ENCODE peak calls at places on chromosomes 4 and X, in seven cellular contexts. S, D, X, F, C, Y and V are unnamed samples.

GRCh38 chrX:19866626-19867410 is 20.6 kb downstream of the SH3KBP1 start:
- DNase-seq in S (no peak), D (no peak), X (no peak), F (no peak), C (no peak), Y (no peak), V (no peak)

GRCh38 chr4:80156410-80156809 is 40.9 kb upstream of the PRDM8 start:
- DNase-seq in S (no peak), D (no peak), X (no peak), F (no peak), C (no peak), Y (no peak), V (no peak)

GRCh38 chrX:7115557-7115956 is 32.0 kb upstream of the STS start:
- DNase-seq in S (no peak), D (no peak), X (no peak), F (peak), C (no peak), Y (no peak), V (no peak)

GRCh38 chr4:173835863-173836262 is 305.8 kb upstream of the HAND2 start:
- DNase-seq in S (peak), D (no peak), X (no peak), F (no peak), C (no peak), Y (no peak), V (peak)

GRCh38 chr4:141416219-141416618 is 195.5 kb downstream of the ZNF330 start:
- DNase-seq in S (no peak), D (no peak), X (no peak), F (no peak), C (no peak), Y (no peak), V (peak)

GRCh38 chr4:26583538-26583864 is 383 bp upstream of the TBC1D19 start:
- DNase-seq in S (no peak), D (no peak), X (no peak), F (no peak), C (peak), Y (no peak), V (no peak)

GRCh38 chr4:116733368-116733767 is 352.0 kb downstream of the TRAM1L1 start:
- DNase-seq in S (no peak), D (no peak), X (no peak), F (no peak), C (no peak), Y (no peak), V (no peak)

GRCh38 chrX:139750390-139750789 is 42.4 kb upstream of the MCF2 start:
- DNase-seq in S (no peak), D (no peak), X (no peak), F (no peak), C (no peak), Y (no peak), V (no peak)

GRCh38 chr4:158211288-158211687 is 1.0 kb downstream of the TMEM144 start:
- DNase-seq in S (no peak), D (no peak), X (no peak), F (no peak), C (no peak), Y (no peak), V (no peak)

GRCh38 chr4:140256941-140257340 is 103.0 kb upstream of the MAML3 start:
- DNase-seq in S (no peak), D (no peak), X (no peak), F (no peak), C (no peak), Y (no peak), V (no peak)

GRCh38 chrX:78945186-78945912 is at the start of gene P2RY10:
- DNase-seq in S (no peak), D (no peak), X (no peak), F (peak), C (no peak), Y (no peak), V (no peak)

GRCh38 chr4:98613453-98614075 is 44.8 kb downstream of the TSPAN5 start:
- DNase-seq in S (no peak), D (no peak), X (no peak), F (peak), C (no peak), Y (no peak), V (no peak)

GRCh38 chr4:10762541-10762940 is 78.0 kb upstream of the CLNK start:
- DNase-seq in S (peak), D (no peak), X (no peak), F (no peak), C (peak), Y (no peak), V (peak)

GRCh38 chrX:152878976-152879755 is 18.7 kb upstream of the ZNF185 start:
- DNase-seq in S (peak), D (no peak), X (no peak), F (peak), C (no peak), Y (no peak), V (no peak)

GRCh38 chr4:136329042-136329662 is 1203.1 kb downstream of the PCDH18 start:
- DNase-seq in S (no peak), D (no peak), X (no peak), F (peak), C (no peak), Y (no peak), V (no peak)

GRCh38 chr4:30938956-30939528 is 218.9 kb downstream of the PCDH7 start:
- DNase-seq in S (peak), D (no peak), X (no peak), F (no peak), C (no peak), Y (no peak), V (no peak)

GRCh38 chr4:7904942-7905341 is 34.7 kb downstream of the AFAP1 start:
- DNase-seq in S (peak), D (no peak), X (no peak), F (no peak), C (no peak), Y (no peak), V (peak)

GRCh38 chr4:73704314-73705055 is 35.9 kb upstream of the CXCL8 start:
- DNase-seq in S (peak), D (peak), X (no peak), F (no peak), C (peak), Y (no peak), V (peak)

GRCh38 chr4:100738388-100739165 is 220.8 kb upstream of the EMCN start:
- DNase-seq in S (peak), D (no peak), X (no peak), F (no peak), C (no peak), Y (no peak), V (peak)

GRCh38 chr4:76716020-76716419 is 181.9 kb downstream of the SOWAHB start:
- DNase-seq in S (no peak), D (no peak), X (no peak), F (no peak), C (no peak), Y (no peak), V (no peak)

GRCh38 chr4:36285784-36286480 is 4.5 kb downstream of the DTHD1 start:
- DNase-seq in S (no peak), D (no peak), X (no peak), F (no peak), C (no peak), Y (no peak), V (no peak)

GRCh38 chrX:136046295-136046894 is 61.2 kb downstream of the SLC9A6 start:
- DNase-seq in S (peak), D (no peak), X (no peak), F (no peak), C (no peak), Y (no peak), V (peak)

GRCh38 chr4:153096344-153096743 is 107.9 kb upstream of the TRIM2 start:
- DNase-seq in S (no peak), D (no peak), X (no peak), F (no peak), C (no peak), Y (no peak), V (no peak)

GRCh38 chrX:56783450-56783831 is 54.4 kb downstream of the NBDY start:
- DNase-seq in S (peak), D (no peak), X (no peak), F (no peak), C (peak), Y (peak), V (peak)

GRCh38 chr4:102808009-102808408 is 19.3 kb downstream of the UBE2D3 start:
- DNase-seq in S (no peak), D (no peak), X (no peak), F (no peak), C (no peak), Y (no peak), V (no peak)

GRCh38 chrX:87489071-87489470 is 28.5 kb upstream of the KLHL4 start:
- DNase-seq in S (no peak), D (no peak), X (no peak), F (no peak), C (no peak), Y (no peak), V (peak)

GRCh38 chrX:9197231-9197630 is 163.3 kb upstream of the FAM9B start:
- DNase-seq in S (peak), D (no peak), X (no peak), F (no peak), C (no peak), Y (no peak), V (no peak)

GRCh38 chrX:9429767-9430166 is 35.1 kb upstream of the TBL1X start:
- DNase-seq in S (no peak), D (no peak), X (no peak), F (no peak), C (peak), Y (no peak), V (no peak)

GRCh38 chr4:158299459-158300007 is 89.2 kb downstream of the TMEM144 start:
- DNase-seq in S (no peak), D (no peak), X (no peak), F (no peak), C (no peak), Y (no peak), V (no peak)

GRCh38 chrX:10121787-10122186 is 35.0 kb upstream of the CLCN4 start:
- DNase-seq in S (no peak), D (no peak), X (no peak), F (peak), C (no peak), Y (no peak), V (peak)

GRCh38 chr4:5993876-5994811 is 24.1 kb downstream of the C4orf50 start:
- DNase-seq in S (no peak), D (no peak), X (no peak), F (no peak), C (no peak), Y (no peak), V (no peak)

GRCh38 chr4:172975651-172976229 is 192.9 kb upstream of the GALNT7 start:
- DNase-seq in S (no peak), D (no peak), X (no peak), F (no peak), C (no peak), Y (no peak), V (no peak)

GRCh38 chr4:105714071-105714521 is 5.5 kb downstream of the GSTCD start:
- DNase-seq in S (peak), D (no peak), X (no peak), F (peak), C (no peak), Y (no peak), V (no peak)